ENCODE peak calls at places on chromosomes 11 and 22, in six cellular contexts. R, G, L, U, T and E are unnamed samples.

GRCh38 chr11:81000334-81001100 is 1559.7 kb upstream of the TENM4 start:
- DNase-seq in R (no peak), G (no peak), L (no peak), U (no peak), T (no peak), E (no peak)

GRCh38 chr11:14317659-14318325 is 41.2 kb downstream of the RRAS2 start:
- DNase-seq in R (no peak), G (no peak), L (no peak), U (no peak), T (no peak), E (no peak)

GRCh38 chr11:104968856-104969776 is 742 bp upstream of the CASP4 start:
- DNase-seq in R (no peak), G (peak), L (no peak), U (peak), T (no peak), E (no peak)

GRCh38 chr11:68508425-68508824 is 47.9 kb downstream of the PPP6R3 start:
- DNase-seq in R (no peak), G (no peak), L (no peak), U (no peak), T (no peak), E (no peak)

GRCh38 chr11:68009391-68010000 is 631 bp upstream of the ALDH3B1 start:
- DNase-seq in R (peak), G (no peak), L (no peak), U (no peak), T (no peak), E (no peak)

GRCh38 chr11:8258771-8259170 is 4.9 kb downstream of the LMO1 start:
- DNase-seq in R (peak), G (no peak), L (no peak), U (peak), T (no peak), E (no peak)

GRCh38 chr11:121459413-121460041 is 6.8 kb upstream of the SORL1-AS1 start:
- DNase-seq in R (no peak), G (no peak), L (no peak), U (no peak), T (no peak), E (no peak)

GRCh38 chr22:49659924-49660315 is 167.8 kb downstream of the BRD1 start:
- DNase-seq in R (no peak), G (no peak), L (no peak), U (peak), T (peak), E (no peak)

GRCh38 chr11:120028181-120028935 is 109.6 kb downstream of the TRIM29 start:
- DNase-seq in R (no peak), G (no peak), L (no peak), U (no peak), T (no peak), E (no peak)

DNA sequence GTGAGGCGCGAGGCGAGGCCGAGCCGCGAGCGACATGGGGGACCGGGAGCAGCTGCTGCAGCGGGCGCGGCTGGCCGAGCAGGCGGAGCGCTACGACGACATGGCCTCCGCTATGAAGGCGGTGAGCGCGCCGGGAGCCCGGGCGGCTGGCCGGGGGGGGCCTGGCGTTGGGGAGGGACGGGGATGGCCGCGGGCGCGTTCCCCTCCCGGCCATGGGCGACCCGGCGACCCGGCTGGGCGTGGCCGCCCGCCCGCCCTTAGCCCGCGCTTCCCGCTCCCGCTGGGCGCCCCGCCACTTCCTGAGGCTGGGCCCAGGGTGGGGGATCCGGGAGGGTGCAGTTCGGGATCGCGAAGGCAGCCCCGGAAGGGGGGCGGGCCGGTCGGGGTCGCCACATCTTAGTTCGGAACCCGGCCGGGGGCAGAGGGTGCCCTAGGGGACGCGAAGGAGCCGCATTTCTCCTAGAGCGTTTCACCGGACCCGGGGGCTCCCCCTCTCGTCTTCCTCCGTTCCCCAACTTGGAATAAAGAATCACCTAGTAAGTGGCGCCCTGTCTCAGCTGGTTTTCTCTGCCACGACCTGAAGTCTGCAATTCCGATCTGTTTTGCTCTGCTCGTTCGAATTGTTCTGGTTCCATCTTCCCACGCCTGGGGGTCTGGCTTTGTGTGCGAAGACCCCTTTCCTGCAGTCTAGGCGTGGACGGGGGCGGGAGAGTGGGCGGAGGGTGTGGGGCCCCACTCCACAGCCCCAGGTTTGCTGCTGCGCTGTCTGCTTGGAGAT is 554 bp downstream of the YWHAH start:
- DNase-seq in R (peak), G (no peak), L (peak), U (peak), T (no peak), E (no peak)
- TF ChIP-seq CTCF in R (no peak), G (no peak), L (no peak), U (no peak), T (no peak), E (no peak)

GRCh38 chr22:22685586-22685985 is 41.2 kb downstream of the GGTLC2 start:
- DNase-seq in R (no peak), G (no peak), L (no peak), U (no peak), T (no peak), E (no peak)

GRCh38 chr22:22682807-22683667 is 38.6 kb downstream of the GGTLC2 start:
- DNase-seq in R (peak), G (no peak), L (no peak), U (no peak), T (no peak), E (no peak)

GRCh38 chr22:22683668-22684361 is 39.4 kb downstream of the GGTLC2 start:
- DNase-seq in R (no peak), G (no peak), L (no peak), U (no peak), T (no peak), E (no peak)

GRCh38 chr22:22682196-22682595 is 37.8 kb downstream of the GGTLC2 start:
- DNase-seq in R (no peak), G (no peak), L (no peak), U (no peak), T (no peak), E (no peak)

DNA sequence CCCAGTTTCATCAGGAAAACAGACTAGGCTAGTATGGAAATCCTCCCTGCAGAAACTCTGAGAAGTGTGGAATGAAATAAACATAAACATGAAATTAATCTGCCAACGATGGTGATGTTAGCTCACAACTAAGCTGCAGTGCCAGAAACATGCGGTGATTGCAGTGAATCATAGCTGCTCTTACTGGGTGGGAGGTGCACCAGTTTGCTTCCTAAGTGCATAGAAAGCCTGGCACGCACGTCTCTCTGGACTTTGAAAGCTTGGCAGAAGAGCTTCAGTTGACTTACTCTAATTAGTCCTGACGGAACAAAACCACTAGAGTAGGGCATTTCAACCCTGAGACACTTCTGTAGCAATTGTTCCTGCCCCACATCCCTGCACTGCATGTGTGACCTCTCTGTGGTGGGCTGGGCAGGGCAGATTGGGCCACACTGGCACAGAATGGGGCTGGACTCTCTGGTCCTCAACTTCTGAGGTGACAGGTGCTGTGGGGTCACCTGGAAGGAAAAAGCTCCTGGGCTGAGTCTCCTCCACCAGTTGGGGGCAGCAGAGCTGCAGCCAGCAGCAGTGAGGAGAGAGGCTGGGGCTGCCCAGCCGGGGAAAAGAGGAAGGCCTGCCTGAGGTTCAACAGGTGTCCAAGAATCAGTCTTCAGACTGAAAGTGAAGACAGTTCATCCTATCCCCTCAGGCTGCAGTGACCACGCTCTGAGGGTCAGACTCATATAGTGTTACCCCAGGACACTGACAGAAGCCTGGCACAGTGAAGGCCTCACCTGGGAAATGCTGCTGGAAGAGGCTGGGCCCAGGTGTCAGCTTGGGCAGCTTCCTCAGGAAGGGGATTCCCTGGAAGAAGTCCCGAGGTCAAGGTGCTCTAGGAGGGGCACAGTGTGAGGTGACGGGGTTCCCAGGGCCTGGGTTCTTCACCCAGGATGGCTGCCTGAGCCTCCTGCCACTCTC is 40.5 kb downstream of the GGTLC2 start:
- DNase-seq in R (peak), G (no peak), L (peak), U (peak), T (no peak), E (no peak)
- TF ChIP-seq CTCF in R (peak), G (no peak), L (peak), U (no peak), T (peak), E (no peak)

GRCh38 chr11:76631566-76632308 is 38.8 kb downstream of the LRRC32 start:
- DNase-seq in R (no peak), G (no peak), L (no peak), U (no peak), T (no peak), E (no peak)

GRCh38 chr11:76629133-76629852 is 41.3 kb downstream of the LRRC32 start:
- DNase-seq in R (no peak), G (peak), L (no peak), U (peak), T (no peak), E (no peak)

GRCh38 chr11:76628408-76628947 is 42.1 kb downstream of the LRRC32 start:
- DNase-seq in R (no peak), G (no peak), L (no peak), U (no peak), T (no peak), E (no peak)

GRCh38 chr11:76630600-76630999 is 39.9 kb downstream of the LRRC32 start:
- DNase-seq in R (no peak), G (no peak), L (no peak), U (no peak), T (no peak), E (no peak)

DNA sequence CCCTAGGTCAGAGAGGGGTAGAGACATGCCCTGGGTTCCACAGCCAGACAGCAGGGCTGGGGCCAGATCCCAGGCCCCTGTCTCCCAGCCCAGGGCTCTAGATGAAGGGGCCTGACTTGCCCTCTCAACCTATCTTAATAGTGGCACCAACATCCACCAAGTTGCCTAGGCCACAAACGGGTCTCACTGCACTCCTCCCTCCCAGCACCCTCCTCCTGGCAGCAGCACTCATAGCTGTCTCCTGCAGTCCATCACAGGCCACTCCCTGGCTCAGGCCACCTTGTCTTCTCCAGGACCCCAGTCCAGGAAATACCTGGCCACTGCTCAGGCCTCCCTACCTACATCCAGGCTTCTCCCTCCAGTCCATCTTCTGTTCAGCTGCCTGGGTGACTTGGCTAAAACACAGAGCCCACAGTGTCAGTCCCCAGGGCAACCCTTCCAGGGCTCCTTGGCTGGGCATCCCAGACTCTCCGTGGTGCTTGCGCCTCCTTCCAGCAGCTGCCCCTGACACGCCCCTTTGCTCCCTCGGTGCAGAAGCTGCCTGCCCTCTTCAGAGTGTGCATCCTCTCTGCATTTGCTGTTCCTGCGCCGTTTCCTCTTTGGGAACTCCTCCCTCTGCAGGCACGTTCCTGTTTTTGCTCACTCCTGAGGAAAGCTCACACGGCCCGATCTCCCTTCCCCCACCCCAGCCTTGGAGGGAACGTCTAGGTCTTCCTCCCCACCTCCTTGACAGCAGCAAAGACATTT is 40.5 kb downstream of the LRRC32 start:
- DNase-seq in R (no peak), G (peak), L (no peak), U (peak), T (no peak), E (no peak)
- TF ChIP-seq CTCF in R (no peak), G (no peak), L (no peak), U (peak), T (no peak), E (no peak)

GRCh38 chr22:19405133-19405532 is 26.4 kb downstream of the HIRA start:
- DNase-seq in R (no peak), G (no peak), L (no peak), U (no peak), T (no peak), E (no peak)

GRCh38 chr22:19402642-19403191 is 28.8 kb downstream of the HIRA start:
- DNase-seq in R (no peak), G (no peak), L (no peak), U (no peak), T (no peak), E (no peak)

GRCh38 chr22:19405652-19406051 is 25.9 kb downstream of the HIRA start:
- DNase-seq in R (no peak), G (no peak), L (no peak), U (no peak), T (no peak), E (no peak)

GRCh38 chr22:19406281-19406811 is 25.2 kb downstream of the HIRA start:
- DNase-seq in R (no peak), G (no peak), L (no peak), U (no peak), T (no peak), E (no peak)

GRCh38 chr22:19404676-19405075 is 26.9 kb downstream of the HIRA start:
- DNase-seq in R (no peak), G (no peak), L (no peak), U (no peak), T (no peak), E (no peak)
- TF ChIP-seq CTCF in R (no peak), G (no peak), L (no peak), U (no peak), T (no peak), E (no peak)

DNA sequence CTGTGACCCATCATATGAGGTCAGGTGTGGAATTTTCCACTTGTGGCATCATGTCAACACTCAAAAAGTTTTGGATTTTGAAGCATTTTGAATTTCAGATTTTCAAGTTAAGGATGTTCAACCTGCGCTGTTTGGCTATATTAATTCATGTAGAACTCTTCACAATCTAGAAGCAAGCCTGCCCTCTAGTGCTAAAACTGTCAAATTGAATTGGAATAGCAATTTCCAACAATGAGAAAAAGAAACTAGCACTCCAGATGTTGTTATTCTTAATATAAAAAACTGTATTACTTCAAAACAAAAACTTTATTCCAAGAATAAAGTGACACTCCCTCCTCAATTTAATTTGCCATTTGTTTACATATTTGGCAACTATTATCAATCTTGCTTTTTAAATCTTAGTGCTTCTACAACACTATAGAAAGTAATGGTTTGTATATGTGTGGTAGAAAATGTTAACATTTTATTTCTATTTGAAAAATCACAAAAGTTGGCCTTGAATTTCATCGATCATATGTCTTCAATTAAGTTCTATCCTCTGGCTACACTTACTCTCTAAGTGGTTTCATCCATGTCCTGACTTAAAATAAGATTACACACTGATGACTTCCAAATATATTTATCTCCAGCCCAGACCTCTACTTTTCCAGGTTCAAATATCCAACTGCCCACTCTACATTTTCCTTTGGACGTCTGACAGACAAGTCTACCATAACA is 36.6 kb downstream of the DCUN1D5 start:
- DNase-seq in R (peak), G (no peak), L (no peak), U (no peak), T (no peak), E (no peak)
- TF ChIP-seq CTCF in R (peak), G (no peak), L (peak), U (peak), T (peak), E (peak)